ENCODE peak calls at places on chromosome 3, in seven cellular contexts. Z is HEK293T; F is HCT116; K is NCI-H774; C is stimulated activated CD8-positive, alpha-beta memory T cell treated with anti-CD3 and anti-CD28 coated beads, Interleukin-7, amount 100 ng/mL, for 1 hour; M is left cardiac atrium; Q is AG04450. E is an unnamed sample.

GRCh38 chr3:114556832-114557231 is 263.0 kb downstream of the TIGIT start:
- DNase-seq in Z (no peak), F (peak), K (no peak), C (no peak), M (no peak), Q (no peak), E (no peak)

GRCh38 chr3:45628746-45629145 is 34.2 kb downstream of the LIMD1 start:
- DNase-seq in Z (no peak), F (no peak), K (no peak), C (no peak), M (no peak), Q (no peak), E (no peak)

GRCh38 chr3:57961828-57962447 is 46.3 kb upstream of the FLNB start:
- DNase-seq in Z (no peak), F (peak), K (no peak), C (no peak), M (no peak), Q (no peak), E (no peak)

GRCh38 chr3:72238341-72238740 is 453.4 kb upstream of the PROK2 start:
- DNase-seq in Z (no peak), F (no peak), K (no peak), C (no peak), M (no peak), Q (no peak), E (no peak)

GRCh38 chr3:191235331-191236314 is 36.6 kb downstream of the OSTN start:
- DNase-seq in Z (no peak), F (no peak), K (no peak), C (no peak), M (no peak), Q (no peak), E (no peak)

GRCh38 chr3:179599531-179599930 is 4.9 kb downstream of the MRPL47 start:
- DNase-seq in Z (no peak), F (no peak), K (no peak), C (no peak), M (no peak), Q (no peak), E (no peak)

GRCh38 chr3:193248848-193249468 is 7.9 kb downstream of the PLAAT1 start:
- DNase-seq in Z (no peak), F (no peak), K (no peak), C (no peak), M (no peak), Q (no peak), E (no peak)

GRCh38 chr3:58117561-58118305 is 93.0 kb downstream of the DNASE1L3 start:
- DNase-seq in Z (no peak), F (no peak), K (no peak), C (no peak), M (peak), Q (no peak), E (peak)

GRCh38 chr3:129702934-129703712 is 96.6 kb upstream of the PLXND1 start:
- DNase-seq in Z (no peak), F (no peak), K (no peak), C (no peak), M (no peak), Q (no peak), E (no peak)

GRCh38 chr3:59426851-59427565 is 377.2 kb upstream of the CFAP20DC start:
- DNase-seq in Z (no peak), F (no peak), K (no peak), C (no peak), M (no peak), Q (no peak), E (no peak)

GRCh38 chr3:45269952-45270351 is 43.9 kb upstream of the TMEM158 start:
- DNase-seq in Z (no peak), F (no peak), K (no peak), C (no peak), M (no peak), Q (no peak), E (no peak)

GRCh38 chr3:17142516-17142915 is 257.8 kb downstream of the PLCL2 start:
- DNase-seq in Z (no peak), F (no peak), K (no peak), C (no peak), M (no peak), Q (no peak), E (no peak)

GRCh38 chr3:194107126-194107525 is 28.8 kb upstream of the HES1 start:
- DNase-seq in Z (no peak), F (no peak), K (no peak), C (no peak), M (no peak), Q (no peak), E (no peak)

GRCh38 chr3:129365296-129365695 is 63.1 kb downstream of the EFCAB12 start:
- DNase-seq in Z (no peak), F (no peak), K (no peak), C (no peak), M (no peak), Q (no peak), E (no peak)

GRCh38 chr3:22322861-22323260 is 571.9 kb upstream of the ZNF385D start:
- DNase-seq in Z (no peak), F (no peak), K (no peak), C (no peak), M (no peak), Q (no peak), E (no peak)

GRCh38 chr3:101902041-101902440 is 52.7 kb downstream of the NFKBIZ start:
- DNase-seq in Z (no peak), F (peak), K (no peak), C (no peak), M (no peak), Q (peak), E (no peak)

GRCh38 chr3:54960736-54961135 is 32.9 kb upstream of the LRTM1 start:
- DNase-seq in Z (no peak), F (no peak), K (no peak), C (no peak), M (no peak), Q (no peak), E (no peak)

E was measured in adrenal gland.